ENCODE peak calls at places on chromosomes 6 and 20, in six cellular contexts. P is GM13976, R is epithelial cell of esophagus, D is fibroblast of lung, N is GM23338, J is astrocyte of the spinal cord. Y is an unnamed sample.

GRCh38 chr20:37744347-37744746 is 50.5 kb downstream of the CTNNBL1 start:
- DNase-seq in N (no peak), J (no peak), P (no peak), D (no peak), R (no peak), Y (no peak)

GRCh38 chr6:39251406-39251805 is 22.1 kb upstream of the KCNK5 start:
- DNase-seq in P (no peak), D (no peak), N (no peak), J (no peak), R (peak; percentile 21), Y (no peak)

GRCh38 chr6:73078908-73079610 is 146.2 kb downstream of the KHDC1L start:
- DNase-seq in J (no peak), R (no peak), P (no peak), N (no peak), D (no peak), Y (no peak)

GRCh38 chr6:150143521-150144293 is 863 bp downstream of the PPP1R14C start:
- DNase-seq in D (no peak), P (peak; percentile 33), N (peak; percentile 32), J (no peak), R (no peak), Y (no peak)

GRCh38 chr6:90436403-90436802 is 139.8 kb upstream of the BACH2 start:
- DNase-seq in R (no peak), N (no peak), D (no peak), J (no peak), P (no peak), Y (no peak)

GRCh38 chr6:32968093-32968769 is at the start of gene BRD2:
- DNase-seq in J (peak; percentile 98), D (peak; percentile 93), P (peak; percentile 92), R (peak; percentile 96), N (peak; percentile 96), Y (peak; percentile 90)

GRCh38 chr6:136228811-136229210 is 21.3 kb downstream of the MTFR2 start:
- DNase-seq in R (no peak), P (no peak), D (no peak), N (no peak), J (no peak), Y (no peak)

GRCh38 chr20:1185316-1185741 is 548 bp upstream of the TMEM74B start:
- DNase-seq in N (peak; percentile 56), D (no peak), P (peak; percentile 62), R (peak; percentile 15), J (no peak), Y (peak; percentile 56)

GRCh38 chr20:17646901-17647301 is 35.1 kb downstream of the RRBP1 start:
- DNase-seq in D (no peak), N (no peak), R (no peak), P (no peak), J (no peak), Y (no peak)

GRCh38 chr6:48150701-48151100 is 39.7 kb upstream of the PTCHD4 start:
- DNase-seq in D (no peak), N (no peak), P (no peak), R (no peak), J (no peak), Y (no peak)

GRCh38 chr6:93621400-93621799 is 202.0 kb upstream of the EPHA7 start:
- DNase-seq in N (no peak), R (no peak), D (no peak), J (no peak), P (no peak), Y (no peak)

GRCh38 chr20:46543033-46543432 is 7.4 kb downstream of the OCSTAMP start:
- DNase-seq in P (no peak), N (no peak), J (no peak), R (no peak), D (no peak), Y (no peak)

GRCh38 chr6:20340459-20340858 is 61.2 kb upstream of the E2F3 start:
- DNase-seq in J (no peak), N (peak; percentile 13), D (no peak), R (no peak), P (no peak), Y (no peak)

GRCh38 chr6:104809116-104809515 is 50.6 kb downstream of the HACE1 start:
- DNase-seq in P (no peak), R (no peak), J (no peak), N (no peak), D (no peak), Y (no peak)

GRCh38 chr6:34556031-34556471 is at the start of gene SPDEF:
- DNase-seq in R (peak; percentile 32), D (peak; percentile 35), P (no peak), J (no peak), N (no peak), Y (no peak)

GRCh38 chr20:8854566-8854965 is 214.3 kb upstream of the PLCB4 start:
- DNase-seq in P (no peak), N (peak; percentile 46), R (no peak), D (peak; percentile 64), J (peak; percentile 57), Y (no peak)

GRCh38 chr6:89321571-89321970 is 6.5 kb upstream of the GABRR2 start:
- DNase-seq in N (no peak), R (no peak), D (no peak), J (no peak), P (no peak), Y (peak; percentile 17)

GRCh38 chr20:22904411-22904810 is 130.7 kb upstream of the SSTR4 start:
- DNase-seq in J (no peak), P (no peak), D (no peak), R (no peak), N (no peak), Y (no peak)

GRCh38 chr20:15528386-15529111 is 1044.7 kb downstream of the KIF16B start:
- DNase-seq in D (peak; percentile 13), R (no peak), P (no peak), N (no peak), J (no peak), Y (no peak)

GRCh38 chr20:53527196-53527595 is 66.4 kb downstream of the ZNF217 start:
- DNase-seq in P (no peak), J (no peak), D (no peak), N (no peak), R (no peak), Y (no peak)

GRCh38 chr20:17995967-17996819 is 27.4 kb downstream of the MGME1 start:
- DNase-seq in J (peak; percentile 72), P (peak; percentile 67), N (peak; percentile 74), D (peak; percentile 62), R (peak; percentile 70), Y (peak; percentile 65)

GRCh38 chr6:93165850-93166249 is 253.5 kb downstream of the EPHA7 start:
- DNase-seq in D (no peak), R (no peak), N (no peak), J (no peak), P (no peak), Y (no peak)

GRCh38 chr6:53811082-53811481 is 16.3 kb downstream of the LRRC1 start:
- DNase-seq in D (peak; percentile 34), R (peak; percentile 97), J (no peak), N (no peak), P (peak; percentile 44), Y (peak; percentile 19)

GRCh38 chr20:63048516-63049190 is 41.9 kb upstream of the BHLHE23 start:
- DNase-seq in R (no peak), N (no peak), D (no peak), J (no peak), P (no peak), Y (no peak)

GRCh38 chr6:40586800-40587201 is 363 bp downstream of the LRFN2 start:
- DNase-seq in D (peak; percentile 1), R (no peak), P (no peak), J (no peak), N (no peak), Y (no peak)

GRCh38 chr6:13485923-13486557 is 1.4 kb downstream of the GFOD1 start:
- DNase-seq in J (peak; percentile 38), N (peak; percentile 64), R (peak; percentile 66), D (peak; percentile 51), P (peak; percentile 68), Y (peak; percentile 78)

DNA sequence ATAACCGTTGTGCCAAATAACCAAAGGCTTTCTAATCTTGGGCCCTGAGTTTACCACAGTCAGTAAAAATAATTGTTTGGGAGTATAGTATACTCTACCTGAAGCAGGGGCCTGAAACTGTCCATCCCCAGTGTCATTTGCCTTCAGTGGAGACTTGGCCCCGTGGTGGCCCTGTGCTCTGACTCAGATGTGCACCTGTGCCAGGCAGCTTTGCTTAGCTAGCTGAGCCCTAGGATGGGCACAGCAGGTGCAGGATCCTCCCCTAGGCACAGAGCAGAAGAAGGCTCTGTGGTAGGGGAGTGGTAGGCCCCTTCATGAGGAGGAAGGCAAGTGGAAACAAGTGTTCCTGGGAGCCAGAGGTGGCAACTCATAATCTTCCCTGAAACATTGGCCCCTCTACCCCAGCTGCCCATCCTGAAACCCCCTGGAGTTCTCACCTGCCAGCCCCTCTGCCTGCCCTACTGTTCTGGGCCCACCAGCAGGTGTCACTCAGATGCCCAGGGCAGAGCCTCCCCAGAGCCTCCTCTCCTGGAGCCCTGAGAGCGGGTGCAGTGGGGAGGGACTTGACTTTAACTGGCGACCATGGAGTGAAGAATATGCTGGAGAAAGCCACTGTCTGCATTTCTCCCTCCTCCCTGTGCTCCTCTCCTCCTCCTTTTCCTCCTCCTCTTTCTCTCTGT is 3.0 kb downstream of the CPNE5 start:
- DNase-seq in D (no peak), N (no peak), R (no peak), P (no peak), J (no peak), Y (peak; percentile 28)
- TF ChIP-seq CTCF in D (no peak), N (peak; percentile 49), R (no peak), P (no peak), J (no peak), Y (no peak)

GRCh38 chr6:7276199-7276524 is 36.8 kb downstream of the SSR1 start:
- DNase-seq in P (no peak), N (no peak), R (no peak), J (no peak), D (no peak), Y (no peak)
- TF ChIP-seq CTCF in P (no peak), N (no peak), R (no peak), J (no peak), D (no peak), Y (no peak)

GRCh38 chr20:49396230-49396629 is 86.2 kb downstream of the KCNB1 start:
- DNase-seq in N (no peak), P (no peak), D (no peak), J (no peak), R (no peak), Y (no peak)
- TF ChIP-seq CTCF in N (no peak), P (no peak), D (no peak), J (peak; percentile 26), R (no peak), Y (no peak)

GRCh38 chr6:160421854-160422253 is 73.7 kb downstream of the SLC22A3 start:
- DNase-seq in D (peak; percentile 38), J (no peak), N (no peak), P (no peak), R (no peak), Y (no peak)
- TF ChIP-seq CTCF in D (no peak), J (no peak), N (no peak), P (no peak), R (no peak), Y (no peak)

GRCh38 chr6:146041282-146041681 is 12.4 kb downstream of the GRM1 start:
- DNase-seq in N (peak; percentile 83), D (peak; percentile 21), J (peak; percentile 29), R (peak; percentile 65), P (no peak), Y (no peak)
- TF ChIP-seq CTCF in N (peak; percentile 96), D (no peak), J (peak; percentile 52), R (peak; percentile 72), P (no peak), Y (no peak)